ENCODE peak calls at places on chromosomes 6 and 20, in five cellular contexts. One of them, this sample, is unnamed.

GRCh38 chr6:17167327-17167979 is 65.6 kb downstream of the STMND1 start:
- DNase-seq in stimulated activated CD8-positive, alpha-beta memory T cell treated with anti-CD3 and anti-CD28 coated beads, Interleukin-7, amount 100 ng/mL, for 4 hours: no peak
- DNase-seq in HS-27A: no peak
- DNase-seq in amygdala: no peak
- DNase-seq in esophagus squamous epithelium: no peak
- DNase-seq in this sample: peak; percentile 54

GRCh38 chr20:53146201-53146891 is 174.2 kb downstream of the TSHZ2 start:
- DNase-seq in stimulated activated CD8-positive, alpha-beta memory T cell treated with anti-CD3 and anti-CD28 coated beads, Interleukin-7, amount 100 ng/mL, for 4 hours: no peak
- DNase-seq in HS-27A: no peak
- DNase-seq in amygdala: no peak
- DNase-seq in esophagus squamous epithelium: no peak
- DNase-seq in this sample: no peak

GRCh38 chr20:47269309-47270165 is 87.0 kb downstream of the ZMYND8 start:
- DNase-seq in stimulated activated CD8-positive, alpha-beta memory T cell treated with anti-CD3 and anti-CD28 coated beads, Interleukin-7, amount 100 ng/mL, for 4 hours: no peak
- DNase-seq in HS-27A: no peak
- DNase-seq in amygdala: no peak
- DNase-seq in esophagus squamous epithelium: no peak
- DNase-seq in this sample: no peak

GRCh38 chr20:52410182-52410647 is 218.6 kb upstream of the ZFP64 start:
- DNase-seq in stimulated activated CD8-positive, alpha-beta memory T cell treated with anti-CD3 and anti-CD28 coated beads, Interleukin-7, amount 100 ng/mL, for 4 hours: peak; percentile 30
- DNase-seq in HS-27A: no peak
- DNase-seq in amygdala: no peak
- DNase-seq in esophagus squamous epithelium: no peak
- DNase-seq in this sample: no peak

GRCh38 chr6:12490904-12491571 is 200.9 kb downstream of the EDN1 start:
- DNase-seq in stimulated activated CD8-positive, alpha-beta memory T cell treated with anti-CD3 and anti-CD28 coated beads, Interleukin-7, amount 100 ng/mL, for 4 hours: no peak
- DNase-seq in HS-27A: peak; percentile 93
- DNase-seq in amygdala: no peak
- DNase-seq in esophagus squamous epithelium: no peak
- DNase-seq in this sample: peak; percentile 52

GRCh38 chr6:128641701-128642100 is 121.3 kb upstream of the PTPRK start:
- DNase-seq in stimulated activated CD8-positive, alpha-beta memory T cell treated with anti-CD3 and anti-CD28 coated beads, Interleukin-7, amount 100 ng/mL, for 4 hours: no peak
- DNase-seq in HS-27A: no peak
- DNase-seq in amygdala: no peak
- DNase-seq in esophagus squamous epithelium: no peak
- DNase-seq in this sample: no peak

GRCh38 chr20:63830821-63831593 is at the start of gene ZBTB46:
- DNase-seq in stimulated activated CD8-positive, alpha-beta memory T cell treated with anti-CD3 and anti-CD28 coated beads, Interleukin-7, amount 100 ng/mL, for 4 hours: peak; percentile 12
- DNase-seq in HS-27A: no peak
- DNase-seq in amygdala: no peak
- DNase-seq in esophagus squamous epithelium: no peak
- DNase-seq in this sample: peak; percentile 65

GRCh38 chr6:161300823-161301222 is 27.0 kb upstream of the AGPAT4 start:
- DNase-seq in stimulated activated CD8-positive, alpha-beta memory T cell treated with anti-CD3 and anti-CD28 coated beads, Interleukin-7, amount 100 ng/mL, for 4 hours: no peak
- DNase-seq in HS-27A: no peak
- DNase-seq in amygdala: no peak
- DNase-seq in esophagus squamous epithelium: no peak
- DNase-seq in this sample: no peak

GRCh38 chr6:135876048-135876447 is 24.5 kb downstream of the PDE7B start:
- DNase-seq in stimulated activated CD8-positive, alpha-beta memory T cell treated with anti-CD3 and anti-CD28 coated beads, Interleukin-7, amount 100 ng/mL, for 4 hours: no peak
- DNase-seq in HS-27A: no peak
- DNase-seq in amygdala: no peak
- DNase-seq in esophagus squamous epithelium: no peak
- DNase-seq in this sample: no peak

GRCh38 chr20:25399038-25399430 is 8.4 kb upstream of the ABHD12 start:
- DNase-seq in stimulated activated CD8-positive, alpha-beta memory T cell treated with anti-CD3 and anti-CD28 coated beads, Interleukin-7, amount 100 ng/mL, for 4 hours: no peak
- DNase-seq in HS-27A: peak; percentile 77
- DNase-seq in amygdala: no peak
- DNase-seq in esophagus squamous epithelium: no peak
- DNase-seq in this sample: peak; percentile 63

GRCh38 chr6:4130357-4130987 is 4.9 kb downstream of the ECI2 start:
- DNase-seq in stimulated activated CD8-positive, alpha-beta memory T cell treated with anti-CD3 and anti-CD28 coated beads, Interleukin-7, amount 100 ng/mL, for 4 hours: no peak
- DNase-seq in HS-27A: no peak
- DNase-seq in amygdala: no peak
- DNase-seq in esophagus squamous epithelium: no peak
- DNase-seq in this sample: no peak

GRCh38 chr6:112882381-112882780 is 535.3 kb downstream of the RFPL4B start:
- DNase-seq in stimulated activated CD8-positive, alpha-beta memory T cell treated with anti-CD3 and anti-CD28 coated beads, Interleukin-7, amount 100 ng/mL, for 4 hours: no peak
- DNase-seq in HS-27A: no peak
- DNase-seq in amygdala: no peak
- DNase-seq in esophagus squamous epithelium: no peak
- DNase-seq in this sample: no peak

GRCh38 chr6:85672623-85673022 is 29.9 kb upstream of the SYNCRIP start:
- DNase-seq in stimulated activated CD8-positive, alpha-beta memory T cell treated with anti-CD3 and anti-CD28 coated beads, Interleukin-7, amount 100 ng/mL, for 4 hours: no peak
- DNase-seq in HS-27A: no peak
- DNase-seq in amygdala: no peak
- DNase-seq in esophagus squamous epithelium: no peak
- DNase-seq in this sample: no peak

GRCh38 chr6:12136905-12137304 is 124.8 kb downstream of the HIVEP1 start:
- DNase-seq in stimulated activated CD8-positive, alpha-beta memory T cell treated with anti-CD3 and anti-CD28 coated beads, Interleukin-7, amount 100 ng/mL, for 4 hours: no peak
- DNase-seq in HS-27A: no peak
- DNase-seq in amygdala: no peak
- DNase-seq in esophagus squamous epithelium: no peak
- DNase-seq in this sample: peak; percentile 38

GRCh38 chr6:134003542-134003951 is 48.9 kb downstream of the SLC2A12 start:
- DNase-seq in stimulated activated CD8-positive, alpha-beta memory T cell treated with anti-CD3 and anti-CD28 coated beads, Interleukin-7, amount 100 ng/mL, for 4 hours: no peak
- DNase-seq in HS-27A: no peak
- DNase-seq in amygdala: no peak
- DNase-seq in esophagus squamous epithelium: no peak
- DNase-seq in this sample: peak; percentile 23

GRCh38 chr6:82875573-82876185 is 190.0 kb downstream of the UBE3D start:
- DNase-seq in stimulated activated CD8-positive, alpha-beta memory T cell treated with anti-CD3 and anti-CD28 coated beads, Interleukin-7, amount 100 ng/mL, for 4 hours: no peak
- DNase-seq in HS-27A: peak; percentile 62
- DNase-seq in amygdala: no peak
- DNase-seq in esophagus squamous epithelium: no peak
- DNase-seq in this sample: peak; percentile 25

GRCh38 chr6:996271-996852 is 303.4 kb upstream of the EXOC2 start:
- DNase-seq in stimulated activated CD8-positive, alpha-beta memory T cell treated with anti-CD3 and anti-CD28 coated beads, Interleukin-7, amount 100 ng/mL, for 4 hours: no peak
- DNase-seq in HS-27A: no peak
- DNase-seq in amygdala: no peak
- DNase-seq in esophagus squamous epithelium: no peak
- DNase-seq in this sample: no peak